ENCODE peak calls at places on chromosomes 4 and X, in five cellular contexts. A is fibroblast of lung; P is stimulated activated CD4-positive, alpha-beta T cell treated with anti-CD3 and anti-CD28 coated beads, Interleukin-15, amount 100 ng/mL, for 1 hour; K is psoas muscle; H is endodermal cell. F is an unnamed sample.

GRCh38 chr4:122827899-122828601 is 1.4 kb downstream of the FGF2 start:
- DNase-seq in A (peak), P (no peak), K (no peak), H (peak), F (no peak)

GRCh38 chr4:156230151-156230550 is 276.5 kb upstream of the CTSO start:
- DNase-seq in A (no peak), P (no peak), K (no peak), H (no peak), F (no peak)

GRCh38 chr4:143085224-143085623 is 99.5 kb upstream of the USP38 start:
- DNase-seq in A (no peak), P (no peak), K (no peak), H (no peak), F (no peak)

GRCh38 chrX:35728481-35728880 is 69.7 kb upstream of the MAGEB16 start:
- DNase-seq in A (no peak), P (no peak), K (no peak), H (peak), F (no peak)

GRCh38 chr4:108168213-108168671 is 490 bp downstream of the LEF1 start:
- DNase-seq in A (peak), P (no peak), K (no peak), H (no peak), F (no peak)

GRCh38 chr4:186845137-186845842 is 121.6 kb upstream of the FAT1 start:
- DNase-seq in A (peak), P (no peak), K (no peak), H (no peak), F (peak)

GRCh38 chrX:74606799-74607198 is 7.6 kb downstream of the RLIM start:
- DNase-seq in A (no peak), P (no peak), K (no peak), H (no peak), F (no peak)

GRCh38 chr4:187184513-187184912 is 460.9 kb upstream of the FAT1 start:
- DNase-seq in A (no peak), P (no peak), K (no peak), H (no peak), F (no peak)

GRCh38 chrX:33324099-33324498 is 112.8 kb upstream of the DMD start:
- DNase-seq in A (no peak), P (no peak), K (no peak), H (no peak), F (no peak)